ENCODE peak calls at places on chromosomes 3 and 15, in five cellular contexts. J is activated naive CD4-positive, alpha-beta T cell; R is stomach; P is uterus; I is renal cortical epithelial cell. V is an unnamed sample.

GRCh38 chr3:99577160-99577559 is 61.2 kb upstream of the COL8A1 start:
- DNase-seq in J (no peak), R (no peak), P (no peak), I (no peak), V (no peak)

GRCh38 chr3:129352650-129353588 is 74.2 kb downstream of the HMCES start:
- DNase-seq in J (no peak), R (no peak), P (no peak), I (no peak), V (peak)

GRCh38 chr3:140794507-140794906 is 116.6 kb downstream of the TRIM42 start:
- DNase-seq in J (no peak), R (no peak), P (no peak), I (no peak), V (no peak)

GRCh38 chr3:82567029-82567600 is 805.7 kb upstream of the GBE1 start:
- DNase-seq in J (no peak), R (no peak), P (no peak), I (no peak), V (no peak)

GRCh38 chr3:143240921-143241320 is 121.3 kb downstream of the CHST2 start:
- DNase-seq in J (no peak), R (no peak), P (no peak), I (no peak), V (no peak)

GRCh38 chr3:177440456-177441105 is 243.3 kb upstream of the TBL1XR1 start:
- DNase-seq in J (no peak), R (no peak), P (no peak), I (no peak), V (no peak)

GRCh38 chr3:53158700-53159414 is 2.2 kb upstream of the PRKCD start:
- DNase-seq in J (no peak), R (no peak), P (no peak), I (no peak), V (no peak)

GRCh38 chr15:27057904-27058645 is 87.1 kb downstream of the GABRG3 start:
- DNase-seq in J (no peak), R (no peak), P (no peak), I (peak), V (peak)

GRCh38 chr3:162525791-162526190 is 1029.2 kb downstream of the OTOL1 start:
- DNase-seq in J (no peak), R (no peak), P (no peak), I (no peak), V (no peak)

GRCh38 chr3:68620211-68620610 is 312.1 kb downstream of the TAFA4 start:
- DNase-seq in J (no peak), R (no peak), P (no peak), I (no peak), V (no peak)

GRCh38 chr15:100710744-100711478 is 108.5 kb downstream of the ASB7 start:
- DNase-seq in J (no peak), R (no peak), P (no peak), I (no peak), V (no peak)

GRCh38 chr3:14768881-14769280 is 49.9 kb upstream of the FGD5 start:
- DNase-seq in J (no peak), R (no peak), P (no peak), I (no peak), V (no peak)

GRCh38 chr15:73972984-73973682 is 19.0 kb downstream of the STOML1 start:
- DNase-seq in J (peak), R (peak), P (peak), I (peak), V (peak)

GRCh38 chr3:48405343-48405881 is 24.5 kb downstream of the PLXNB1 start:
- DNase-seq in J (no peak), R (peak), P (no peak), I (no peak), V (no peak)

GRCh38 chr3:150409527-150410310 is 1.6 kb downstream of the TSC22D2 start:
- DNase-seq in J (peak), R (peak), P (peak), I (peak), V (peak)

GRCh38 chr3:185781759-185782158 is 43.1 kb downstream of the IGF2BP2 start:
- DNase-seq in J (no peak), R (no peak), P (no peak), I (peak), V (no peak)

GRCh38 chr3:102301155-102301554 is 133.7 kb upstream of the ZPLD1 start:
- DNase-seq in J (no peak), R (no peak), P (no peak), I (no peak), V (no peak)

GRCh38 chr15:71760852-71761251 is 49.5 kb upstream of the NR2E3 start:
- DNase-seq in J (no peak), R (no peak), P (no peak), I (no peak), V (no peak)

GRCh38 chr3:37526511-37526910 is 335.2 kb upstream of the CTDSPL start:
- DNase-seq in J (no peak), R (no peak), P (peak), I (no peak), V (no peak)

GRCh38 chr3:86995537-86995936 is 4.6 kb upstream of the VGLL3 start:
- DNase-seq in J (no peak), R (no peak), P (no peak), I (peak), V (peak)

GRCh38 chr15:67033521-67033920 is 31.9 kb upstream of the SMAD3 start:
- DNase-seq in J (no peak), R (no peak), P (no peak), I (no peak), V (no peak)

GRCh38 chr3:121707531-121708273 is 41.8 kb downstream of the GOLGB1 start:
- DNase-seq in J (no peak), R (no peak), P (no peak), I (no peak), V (no peak)

GRCh38 chr15:21270474-21270873 is 169.8 kb downstream of the POTEB3 start:
- DNase-seq in J (no peak), R (no peak), P (no peak), I (no peak), V (peak)

GRCh38 chr3:64147211-64147610 is 78.1 kb downstream of the PRICKLE2 start:
- DNase-seq in J (no peak), R (no peak), P (no peak), I (no peak), V (no peak)

GRCh38 chr3:15443826-15444524 is 16.6 kb downstream of the EAF1 start:
- DNase-seq in J (no peak), R (no peak), P (no peak), I (peak), V (peak)

GRCh38 chr15:40899536-40900207 is 5.4 kb downstream of the VPS18 start:
- DNase-seq in J (no peak), R (no peak), P (no peak), I (no peak), V (no peak)

GRCh38 chr3:188154758-188155574 is 1.0 kb downstream of the LPP start:
- DNase-seq in J (no peak), R (no peak), P (peak), I (no peak), V (no peak)

GRCh38 chr3:158105710-158106438 is at the start of gene SHOX2:
- DNase-seq in J (no peak), R (peak), P (peak), I (no peak), V (peak)